ENCODE peak calls at places on chromosomes 7 and 10, in ten cellular contexts. H is posterior cingulate gyrus; T is epithelial cell of proximal tubule; K is stimulated activated CD4-positive, alpha-beta T cell treated with anti-CD3 and anti-CD28 coated beads, Interleukin-1b, Interleukin-23, amount 100 ng/mL, for 48 hours; Y is ELF-1; Q is kidney epithelial cell; O is fibroblast of pulmonary artery; A is A549; R is activated T-cell treated with anti-CD3 and anti-CD28 coated beads, Interleukin-2, amount 50 U/mL, for 72 hours; N is NCI-H69. Z is an unnamed sample.

GRCh38 chr7:37971491-37971890 is 51.1 kb downstream of the EPDR1 start:
- DNase-seq in H (no peak), T (no peak), K (no peak), Y (no peak), Q (no peak), O (no peak), A (no peak), R (no peak), N (no peak), Z (no peak)

GRCh38 chr7:155762639-155763038 is 49.6 kb downstream of the SHH start:
- DNase-seq in H (no peak), T (no peak), K (no peak), Y (no peak), Q (no peak), O (no peak), A (no peak), R (no peak), N (no peak), Z (no peak)

GRCh38 chr7:36301914-36302771 is 87.5 kb upstream of the ANLN start:
- DNase-seq in H (no peak), T (no peak), K (no peak), Y (peak; percentile 64), Q (no peak), O (peak; percentile 56), A (no peak), R (no peak), N (peak; percentile 81), Z (no peak)

GRCh38 chr7:16210171-16210570 is 211.2 kb downstream of the CRPPA start:
- DNase-seq in H (no peak), T (no peak), K (no peak), Y (no peak), Q (no peak), O (no peak), A (no peak), R (no peak), N (no peak), Z (no peak)

GRCh38 chr7:150450491-150450992 is at the start of gene GIMAP8:
- DNase-seq in H (no peak), T (no peak), K (peak; percentile 61), Y (no peak), Q (no peak), O (no peak), A (no peak), R (peak; percentile 71), N (no peak), Z (peak; percentile 53)

GRCh38 chr7:45187946-45188411 is 30.4 kb downstream of the RAMP3 start:
- DNase-seq in H (no peak), T (no peak), K (no peak), Y (no peak), Q (no peak), O (no peak), A (no peak), R (no peak), N (no peak), Z (no peak)

GRCh38 chr10:130221456-130222375 is 85.5 kb downstream of the GLRX3 start:
- DNase-seq in H (no peak), T (no peak), K (no peak), Y (no peak), Q (no peak), O (no peak), A (no peak), R (no peak), N (no peak), Z (no peak)

GRCh38 chr7:134602921-134603394 is 43.7 kb upstream of the BPGM start:
- DNase-seq in H (no peak), T (no peak), K (no peak), Y (peak; percentile 4), Q (no peak), O (peak; percentile 59), A (peak; percentile 23), R (no peak), N (peak; percentile 5), Z (no peak)

GRCh38 chr10:116891208-116891607 is 41.9 kb downstream of the ENO4 start:
- DNase-seq in H (no peak), T (no peak), K (no peak), Y (no peak), Q (no peak), O (peak; percentile 87), A (no peak), R (no peak), N (peak; percentile 91), Z (no peak)

GRCh38 chr10:75399461-75400162 is 2.0 kb downstream of the ZNF503 start:
- DNase-seq in H (peak; percentile 74), T (no peak), K (peak; percentile 43), Y (peak; percentile 76), Q (no peak), O (peak; percentile 86), A (peak; percentile 70), R (peak; percentile 67), N (no peak), Z (peak; percentile 81)